ENCODE peak calls at places on chromosome 22, in eight cellular contexts. H, A, Y, B, J, P, X and S are unnamed samples.

GRCh38 chr22:21569459-21570161 is 2.1 kb downstream of the UBE2L3 start:
- DNase-seq in B (no peak), X (no peak), P (no peak), H (no peak), Y (no peak), A (no peak), J (no peak), S (no peak)

GRCh38 chr22:19825016-19825339 is 29.7 kb downstream of the GNB1L start:
- DNase-seq in A (no peak), J (no peak), P (no peak), X (no peak), B (no peak), Y (no peak), H (no peak), S (no peak)

GRCh38 chr22:42473484-42474193 is 41.4 kb upstream of the NFAM1 start:
- DNase-seq in Y (no peak), B (no peak), H (no peak), A (no peak), J (no peak), P (no peak), X (no peak), S (no peak)

GRCh38 chr22:39717099-39717498 is 146.5 kb downstream of the CACNA1I start:
- DNase-seq in A (no peak), Y (no peak), H (no peak), J (peak; percentile 20), B (no peak), X (no peak), P (no peak), S (no peak)

GRCh38 chr22:33274941-33275443 is 216.8 kb upstream of the SYN3 start:
- DNase-seq in H (no peak), P (no peak), A (no peak), Y (no peak), X (no peak), J (no peak), B (no peak), S (no peak)

GRCh38 chr22:37043214-37043827 is 8.2 kb upstream of the KCTD17 start:
- DNase-seq in H (no peak), Y (no peak), X (no peak), A (no peak), B (no peak), J (no peak), P (no peak), S (no peak)

GRCh38 chr22:20105456-20106204 is 10.3 kb upstream of the RANBP1 start:
- DNase-seq in X (no peak), H (no peak), A (no peak), P (no peak), J (no peak), Y (no peak), B (no peak), S (no peak)

GRCh38 chr22:48921411-48921903 is 906.2 kb downstream of the BRD1 start:
- DNase-seq in J (peak; percentile 70), A (peak; percentile 48), X (no peak), B (no peak), H (no peak), P (peak; percentile 69), Y (peak; percentile 67), S (no peak)

GRCh38 chr22:33044059-33044458 is 14.1 kb downstream of the SYN3 start:
- DNase-seq in J (no peak), B (no peak), A (no peak), Y (no peak), P (no peak), X (no peak), H (no peak), S (no peak)

GRCh38 chr22:50719814-50720300 is 18.1 kb upstream of the ACR start:
- DNase-seq in H (no peak), X (no peak), A (no peak), J (no peak), P (no peak), B (no peak), Y (no peak), S (no peak)

GRCh38 chr22:26558246-26558895 is 31.6 kb downstream of the TPST2 start:
- DNase-seq in X (no peak), H (no peak), Y (no peak), B (no peak), A (no peak), P (no peak), J (no peak), S (no peak)

GRCh38 chr22:21693333-21693998 is 27.7 kb downstream of the PPIL2 start:
- DNase-seq in Y (no peak), A (no peak), H (no peak), B (no peak), X (no peak), P (no peak), J (no peak), S (no peak)

GRCh38 chr22:24128631-24129601 is 52.4 kb upstream of the SUSD2 start:
- DNase-seq in X (no peak), J (no peak), A (no peak), H (no peak), B (no peak), P (no peak), Y (no peak), S (no peak)

GRCh38 chr22:19377565-19378361 is 53.8 kb downstream of the HIRA start:
- DNase-seq in H (no peak), A (no peak), J (no peak), X (no peak), B (no peak), Y (no peak), P (no peak), S (no peak)